ENCODE peak calls at places on chromosome 16, in five cellular contexts. V is anterior cingulate cortex; M is CD8-positive, alpha-beta memory T cell; S is upper lobe of right lung; E is NCI-H1694 treated with DMSO at 0.1 percent for 48 hours. N is an unnamed sample.

GRCh38 chr16:13005836-13006235 is 104.4 kb downstream of the SHISA9 start:
- DNase-seq in V (no peak), M (no peak), S (no peak), E (no peak), N (no peak)

GRCh38 chr16:80208750-80209149 is 332.0 kb upstream of the DYNLRB2 start:
- DNase-seq in V (no peak), M (no peak), S (no peak), E (no peak), N (no peak)

GRCh38 chr16:23323224-23324030 is 21.3 kb downstream of the SCNN1B start:
- DNase-seq in V (no peak), M (no peak), S (no peak), E (no peak), N (no peak)

GRCh38 chr16:57979006-57979585 is 8.2 kb upstream of the CNGB1 start:
- DNase-seq in V (no peak), M (no peak), S (no peak), E (no peak), N (no peak)

GRCh38 chr16:86519649-86520316 is 9.5 kb downstream of the FOXF1 start:
- DNase-seq in V (peak; percentile 40), M (peak; percentile 47), S (peak; percentile 78), E (no peak), N (no peak)

GRCh38 chr16:10992797-10993196 is 48.4 kb downstream of the CLEC16A start:
- DNase-seq in V (no peak), M (no peak), S (no peak), E (no peak), N (no peak)

GRCh38 chr16:48128769-48129168 is 27.0 kb downstream of the ABCC12 start:
- DNase-seq in V (no peak), M (no peak), S (no peak), E (no peak), N (no peak)

GRCh38 chr16:3577302-3577752 is at the start of gene NLRC3:
- DNase-seq in V (no peak), M (peak; percentile 32), S (no peak), E (no peak), N (no peak)

GRCh38 chr16:75383141-75383540 is 50.2 kb downstream of the CFDP1 start:
- DNase-seq in V (no peak), M (no peak), S (no peak), E (no peak), N (no peak)

GRCh38 chr16:4800290-4801041 is 2.0 kb downstream of the ROGDI start:
- DNase-seq in V (peak; percentile 50), M (no peak), S (peak; percentile 86), E (peak; percentile 35), N (no peak)

GRCh38 chr16:68289621-68290329 is 21.0 kb downstream of the SLC7A6OS start:
- DNase-seq in V (no peak), M (no peak), S (no peak), E (no peak), N (no peak)

GRCh38 chr16:79286646-79287423 is 313.7 kb downstream of the MAF start:
- DNase-seq in V (peak; percentile 43), M (no peak), S (peak; percentile 72), E (peak; percentile 85), N (peak; percentile 19)

GRCh38 chr16:67445441-67445912 is 14.6 kb downstream of the HSD11B2 start:
- DNase-seq in V (no peak), M (no peak), S (no peak), E (no peak), N (no peak)

GRCh38 chr16:85492617-85492957 is 120.5 kb upstream of the GSE1 start:
- DNase-seq in V (no peak), M (no peak), S (no peak), E (no peak), N (no peak)

GRCh38 chr16:30185683-30186421 is 2.5 kb downstream of the CORO1A start:
- DNase-seq in V (peak; percentile 40), M (peak; percentile 79), S (peak; percentile 81), E (no peak), N (peak; percentile 81)

GRCh38 chr16:53636978-53637377 is 66.7 kb downstream of the RPGRIP1L start:
- DNase-seq in V (no peak), M (no peak), S (no peak), E (no peak), N (no peak)

GRCh38 chr16:67801889-67802288 is 4.5 kb downstream of the RANBP10 start:
- DNase-seq in V (no peak), M (no peak), S (no peak), E (no peak), N (no peak)

GRCh38 chr16:29757950-29758466 is 12.2 kb upstream of the C16orf54 start:
- DNase-seq in V (no peak), M (no peak), S (no peak), E (no peak), N (no peak)

N was measured in ascending aorta.